ENCODE peak calls at places on chromosomes 6 and 20, in seven cellular contexts. Z is HTR-8/SVneo; T is activated CD8-positive, alpha-beta T cell treated with anti-CD3 and anti-CD28 coated beads, Interleukin-2, amount 10 ng/mL, durations not matched to agents 7 days and 5 days; I is omental fat pad; Q is HL-60; U is spleen; J is stimulated activated naive CD4-positive, alpha-beta T cell. V is an unnamed sample.

GRCh38 chr6:145964948-145965366 is 799 bp upstream of the SHPRH start:
- DNase-seq in I (no peak), Q (no peak), U (no peak), J (no peak), T (no peak), Z (no peak), V (no peak)

GRCh38 chr20:16528078-16528477 is 45.2 kb downstream of the KIF16B start:
- DNase-seq in Q (no peak), T (no peak), J (no peak), U (no peak), Z (peak), I (no peak), V (no peak)

GRCh38 chr6:14857501-14857900 is 388.4 kb upstream of the JARID2 start:
- DNase-seq in Z (no peak), Q (no peak), J (peak), T (peak), U (peak), I (no peak), V (peak)

GRCh38 chr6:31771992-31772358 is 5.2 kb downstream of the VWA7 start:
- DNase-seq in Z (no peak), J (peak), T (no peak), U (peak), Q (no peak), I (no peak), V (no peak)

GRCh38 chr6:127026247-127026646 is 92.2 kb upstream of the RSPO3 start:
- DNase-seq in Z (no peak), I (no peak), J (no peak), U (no peak), Q (no peak), T (no peak), V (no peak)

GRCh38 chr20:58553841-58554240 is 38.6 kb upstream of the APCDD1L start:
- DNase-seq in T (no peak), I (no peak), J (no peak), Q (no peak), Z (no peak), U (no peak), V (no peak)

GRCh38 chr6:91434135-91434534 is 847.3 kb upstream of the MAP3K7 start:
- DNase-seq in I (no peak), J (no peak), U (no peak), Q (no peak), Z (no peak), T (no peak), V (no peak)

GRCh38 chr6:135397172-135397952 is 100.2 kb downstream of the AHI1 start:
- DNase-seq in U (no peak), I (no peak), J (no peak), Z (no peak), T (no peak), Q (peak), V (no peak)

GRCh38 chr6:144317736-144318135 is 32.6 kb downstream of the UTRN start:
- DNase-seq in Q (no peak), T (no peak), I (no peak), U (no peak), Z (no peak), J (no peak), V (no peak)

GRCh38 chr6:38676974-38677544 is 25.9 kb downstream of the GLO1 start:
- DNase-seq in T (no peak), U (no peak), Q (no peak), J (no peak), I (no peak), Z (no peak), V (no peak)

GRCh38 chr6:44494011-44494501 is 106.5 kb downstream of the CDC5L start:
- DNase-seq in I (no peak), J (no peak), Z (peak), T (no peak), Q (no peak), U (no peak), V (no peak)

GRCh38 chr20:325889-326644 is 715 bp downstream of the SOX12 start:
- DNase-seq in Q (peak), Z (no peak), I (no peak), U (peak), J (peak), T (peak), V (peak)

GRCh38 chr6:157527471-157527907 is 146.5 kb downstream of the ZDHHC14 start:
- DNase-seq in J (peak), Q (no peak), T (peak), U (no peak), I (no peak), Z (no peak), V (no peak)

GRCh38 chr6:3410385-3411360 is 46.2 kb downstream of the SLC22A23 start:
- DNase-seq in I (peak), T (peak), U (no peak), Q (peak), Z (peak), J (peak), V (peak)

GRCh38 chr6:42142118-42142835 is at the start of gene C6orf132:
- DNase-seq in U (no peak), J (no peak), T (no peak), I (no peak), Z (peak), Q (no peak), V (peak)

GRCh38 chr6:129890164-129890563 is 29.0 kb upstream of the TMEM244 start:
- DNase-seq in U (no peak), I (no peak), Z (no peak), Q (no peak), T (no peak), J (no peak), V (no peak)

GRCh38 chr6:157535354-157536217 is 154.6 kb downstream of the ZDHHC14 start:
- DNase-seq in Q (peak), U (no peak), J (no peak), I (no peak), Z (peak), T (peak), V (no peak)

GRCh38 chr20:1277529-1278322 is 11.6 kb downstream of the SNPH start:
- DNase-seq in Z (no peak), Q (no peak), U (no peak), J (no peak), I (no peak), T (peak), V (no peak)

V was measured in upper lobe of right lung.